ENCODE peak calls at places on chromosomes 3 and 15, in five cellular contexts. Y is psoas muscle, M is transverse colon, K is heart left ventricle, N is PC-9. X is an unnamed sample.

GRCh38 chr15:32844118-32844711 is 126.4 kb downstream of the GREM1 start:
- DNase-seq in Y (no peak), M (no peak), K (no peak), N (no peak), X (no peak)

GRCh38 chr3:107675233-107675900 is 152.6 kb downstream of the BBX start:
- DNase-seq in Y (no peak), M (no peak), K (no peak), N (no peak), X (no peak)

GRCh38 chr15:66456211-66456610 is 41.4 kb downstream of the SNAPC5 start:
- DNase-seq in Y (no peak), M (no peak), K (no peak), N (peak; percentile 86), X (no peak)

GRCh38 chr3:140233702-140234101 is 298.7 kb downstream of the CLSTN2 start:
- DNase-seq in Y (no peak), M (no peak), K (no peak), N (no peak), X (no peak)

GRCh38 chr3:184525337-184526157 is 36.0 kb upstream of the EPHB3 start:
- DNase-seq in Y (no peak), M (no peak), K (no peak), N (no peak), X (no peak)

GRCh38 chr3:129263161-129263910 is 13.9 kb downstream of the COPG1 start:
- DNase-seq in Y (no peak), M (no peak), K (no peak), N (no peak), X (no peak)

GRCh38 chr3:110419096-110419495 is 652.5 kb upstream of the NECTIN3 start:
- DNase-seq in Y (no peak), M (no peak), K (no peak), N (no peak), X (no peak)

GRCh38 chr3:48997714-48998637 is 7.9 kb downstream of the P4HTM start:
- DNase-seq in Y (no peak), M (no peak), K (no peak), N (no peak), X (no peak)

GRCh38 chr3:71896751-71897150 is 111.8 kb upstream of the PROK2 start:
- DNase-seq in Y (no peak), M (no peak), K (no peak), N (no peak), X (no peak)

GRCh38 chr3:161415506-161416231 is 44.4 kb upstream of the SPTSSB start:
- DNase-seq in Y (no peak), M (no peak), K (peak; percentile 37), N (peak; percentile 86), X (no peak)

GRCh38 chr3:174440350-174440716 is 418.8 kb upstream of the NAALADL2 start:
- DNase-seq in Y (peak; percentile 16), M (peak; percentile 16), K (no peak), N (no peak), X (no peak)

GRCh38 chr3:56800373-56801150 is 1.2 kb downstream of the ARHGEF3 start:
- DNase-seq in Y (no peak), M (peak; percentile 45), K (no peak), N (no peak), X (peak; percentile 30)

GRCh38 chr3:8499181-8499611 is 2.4 kb upstream of the LMCD1 start:
- DNase-seq in Y (no peak), M (no peak), K (no peak), N (peak; percentile 89), X (no peak)

GRCh38 chr15:99322643-99323405 is 71.5 kb downstream of the LRRC28 start:
- DNase-seq in Y (no peak), M (no peak), K (no peak), N (no peak), X (no peak)

GRCh38 chr15:57559875-57560274 is 31.8 kb upstream of the MYZAP start:
- DNase-seq in Y (peak; percentile 57), M (peak; percentile 90), K (peak; percentile 70), N (peak; percentile 48), X (peak; percentile 64)

GRCh38 chr3:141366285-141367037 is 1.8 kb upstream of the ZBTB38 start:
- DNase-seq in Y (peak; percentile 46), M (peak; percentile 61), K (peak; percentile 42), N (peak; percentile 92), X (peak; percentile 63)

DNA sequence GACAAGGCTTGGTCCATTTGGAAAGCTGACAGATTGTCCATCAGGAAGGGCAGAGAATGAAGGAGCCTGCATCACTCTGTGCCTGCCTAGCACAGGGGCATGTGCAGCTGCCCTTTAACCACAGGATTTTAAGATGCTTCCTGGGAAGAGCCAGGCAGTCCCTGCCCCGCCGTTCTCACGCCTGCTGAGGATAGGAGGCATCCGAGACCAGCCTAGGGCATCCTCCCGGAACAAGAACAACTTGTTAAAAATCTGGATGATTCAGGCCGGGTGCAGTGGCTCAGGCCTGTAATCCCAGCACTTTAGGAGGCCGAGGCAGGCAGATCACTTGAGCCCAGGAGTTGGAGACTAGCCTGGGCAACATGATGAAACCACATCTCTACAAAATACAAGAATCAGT is 15.2 kb downstream of the NRROS start:
- DNase-seq in Y (no peak), M (no peak), K (no peak), N (no peak), X (no peak)
- H3K27ac ChIP-seq in Y (no peak overlapping the region), M (no peak overlapping the region), K (no peak overlapping the region), N (no peak overlapping the region), X (peak overlapping the region; percentile 34)

DNA sequence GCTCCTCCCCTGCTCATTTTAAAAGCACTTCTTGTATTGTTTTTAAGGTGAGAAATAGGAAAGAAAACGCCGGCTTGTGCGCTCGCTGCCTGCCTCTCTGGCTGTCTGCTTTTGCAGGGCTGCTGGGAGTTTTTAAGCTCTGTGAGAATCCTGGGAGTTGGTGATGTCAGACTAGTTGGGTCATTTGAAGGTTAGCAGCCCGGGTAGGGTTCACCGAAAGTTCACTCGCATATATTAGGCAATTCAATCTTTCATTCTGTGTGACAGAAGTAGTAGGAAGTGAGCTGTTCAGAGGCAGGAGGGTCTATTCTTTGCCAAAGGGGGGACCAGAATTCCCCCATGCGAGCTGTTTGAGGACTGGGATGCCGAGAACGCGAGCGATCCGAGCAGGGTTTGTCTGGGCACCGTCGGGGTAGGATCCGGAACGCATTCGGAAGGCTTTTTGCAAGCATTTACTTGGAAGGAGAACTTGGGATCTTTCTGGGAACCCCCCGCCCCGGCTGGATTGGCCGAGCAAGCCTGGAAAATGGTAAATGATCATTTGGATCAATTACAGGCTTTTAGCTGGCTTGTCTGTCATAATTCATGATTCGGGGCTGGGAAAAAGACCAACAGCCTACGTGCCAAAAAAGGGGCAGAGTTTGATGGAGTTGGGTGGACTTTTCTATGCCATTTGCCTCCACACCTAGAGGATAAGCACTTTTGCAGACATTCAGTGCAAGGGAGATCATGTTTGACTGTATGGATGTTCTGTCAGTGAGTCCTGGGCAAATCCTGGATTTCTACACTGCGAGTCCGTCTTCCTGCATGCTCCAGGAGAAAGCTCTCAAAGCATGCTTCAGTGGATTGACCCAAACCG is at the start of gene RARB:
- DNase-seq in Y (peak; percentile 53), M (peak; percentile 55), K (peak; percentile 85), N (peak; percentile 50), X (peak; percentile 75)
- H3K4me3 ChIP-seq in Y (peak within 1 kb of the TSS; percentile 73), M (peak within 1 kb of the TSS; percentile 33), K (peak within 1 kb of the TSS; percentile 55), N (peak within 1 kb of the TSS; percentile 51), X (peak within 1 kb of the TSS; percentile 33)

GRCh38 chr3:130488769-130489450 is 28.1 kb upstream of the COL6A6 start:
- DNase-seq in Y (no peak), M (no peak), K (no peak), N (no peak), X (no peak)
- H3K27ac ChIP-seq in Y (no peak overlapping the region), M (no peak overlapping the region), K (no peak overlapping the region), N (no peak overlapping the region), X (no peak overlapping the region)

DNA sequence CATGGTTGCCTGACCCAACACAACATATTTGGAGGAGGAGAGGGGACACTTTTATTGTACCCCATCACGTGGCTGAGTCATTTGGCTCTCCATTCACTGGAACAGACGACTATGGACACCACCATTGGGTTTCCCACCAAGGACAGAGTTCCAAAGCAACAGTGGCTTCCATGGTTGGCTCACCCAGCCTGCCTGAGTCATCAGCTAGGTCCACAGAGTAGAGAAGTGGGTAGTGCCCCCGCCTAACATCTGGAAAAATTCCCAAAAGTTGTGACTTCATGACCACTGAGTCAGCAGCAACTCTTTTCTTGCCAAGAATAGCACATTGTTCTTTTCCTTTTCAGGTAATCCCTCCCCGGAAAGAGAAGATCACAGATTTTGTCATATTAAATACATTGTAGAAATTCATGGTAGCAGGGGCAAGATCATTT is 3.0 kb upstream of the PPP1R2 start:
- DNase-seq in Y (peak; percentile 50), M (peak; percentile 26), K (no peak), N (peak; percentile 79), X (peak; percentile 38)
- H3K4me3 ChIP-seq in Y (no peak overlapping the region), M (no peak overlapping the region), K (no peak overlapping the region), N (no peak overlapping the region), X (no peak overlapping the region)

DNA sequence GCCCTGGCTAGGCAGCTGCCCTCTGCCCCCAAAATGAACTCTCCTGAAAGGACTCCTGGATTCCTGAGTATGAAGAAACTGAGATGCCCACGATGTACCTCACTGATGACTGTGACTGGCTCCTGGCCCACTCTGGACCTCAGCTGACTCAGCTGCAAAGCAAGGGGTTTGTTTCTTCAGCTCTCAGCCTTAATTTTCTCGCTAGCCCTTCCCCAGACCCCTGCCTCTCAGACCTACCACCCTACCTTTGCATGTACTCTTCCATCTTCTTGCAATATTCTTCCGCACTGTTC is 5.2 kb upstream of the GNAI2 start:
- DNase-seq in Y (no peak), M (no peak), K (no peak), N (no peak), X (no peak)
- H3K27ac ChIP-seq in Y (no peak overlapping the region), M (no peak overlapping the region), K (no peak overlapping the region), N (no peak overlapping the region), X (no peak overlapping the region)

DNA sequence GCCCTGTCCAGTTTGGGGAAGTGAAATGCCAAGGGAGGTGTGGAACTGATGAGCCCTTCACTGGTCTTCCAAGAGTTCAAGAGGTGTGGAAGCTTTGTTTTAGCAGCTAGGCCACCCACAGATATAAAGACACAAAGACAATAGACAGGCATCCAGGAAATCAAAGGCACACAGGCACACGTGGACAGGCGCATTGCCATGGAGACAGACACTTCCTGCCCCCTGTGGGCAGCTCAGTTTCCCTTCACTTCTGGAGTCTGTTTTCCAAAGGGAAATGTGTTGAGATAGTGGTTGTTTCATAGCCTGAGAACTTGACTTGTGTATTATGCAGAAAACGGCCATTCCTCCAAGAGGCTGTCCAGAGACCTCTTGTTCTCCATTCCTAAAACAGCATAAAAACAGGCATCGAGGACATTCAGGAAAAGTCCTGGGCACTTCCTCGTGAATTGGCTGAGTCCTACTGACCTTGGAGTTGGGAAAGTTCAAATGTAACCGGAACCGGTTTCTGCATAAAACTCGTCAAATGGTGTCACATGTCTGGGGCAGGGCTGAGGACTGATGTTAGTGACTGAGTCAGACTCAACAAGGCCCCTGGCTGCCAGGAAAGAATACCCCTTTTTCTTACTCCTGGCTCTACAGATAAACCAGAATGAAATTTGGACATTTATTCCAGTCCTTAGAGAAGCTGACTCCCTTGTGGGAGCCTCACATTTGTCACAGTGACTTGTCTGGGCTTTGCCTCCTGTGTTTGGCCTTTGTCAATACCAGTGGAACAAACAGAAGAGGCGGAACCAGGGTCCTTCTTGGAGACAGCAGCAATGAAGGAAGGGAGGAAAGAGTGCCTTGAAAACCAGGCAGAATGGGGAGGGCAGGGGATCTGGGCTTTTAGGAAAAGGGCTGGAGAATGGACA is 1.3 kb downstream of the ALPK3 start:
- DNase-seq in Y (peak; percentile 46), M (no peak), K (peak; percentile 62), N (no peak), X (no peak)
- H3K4me3 ChIP-seq in Y (peak overlapping the region; percentile 90), M (no peak overlapping the region), K (peak overlapping the region; percentile 35), N (no peak overlapping the region), X (no peak overlapping the region)